ENCODE peak calls at places on chromosomes 12 and 14, in five cellular contexts. L is breast epithelium, M is AG04450, X is spleen, D is HFFc6. I is an unnamed sample.

GRCh38 chr14:34258318-34258717 is 203.7 kb downstream of the SPTSSA start:
- DNase-seq in M (no peak), D (no peak), L (no peak), X (no peak), I (no peak)

GRCh38 chr12:110102255-110102654 is 21.9 kb upstream of the IFT81 start:
- DNase-seq in M (no peak), X (no peak), L (no peak), D (peak; percentile 74), I (no peak)

GRCh38 chr12:13101854-13102375 is 1.6 kb downstream of the GSG1 start:
- DNase-seq in M (no peak), D (peak; percentile 69), X (no peak), L (peak; percentile 32), I (no peak)

GRCh38 chr14:95040723-95041476 is 116.4 kb downstream of the DICER1 start:
- DNase-seq in X (peak; percentile 32), D (no peak), M (no peak), L (no peak), I (no peak)

GRCh38 chr12:58288191-58288590 is 346.8 kb downstream of the ATP23 start:
- DNase-seq in X (no peak), M (peak; percentile 66), D (no peak), L (peak; percentile 18), I (no peak)

GRCh38 chr14:102317564-102318248 is 1.8 kb upstream of the ZNF839 start:
- DNase-seq in M (no peak), L (peak; percentile 52), X (peak; percentile 36), D (no peak), I (no peak)

GRCh38 chr12:78194448-78194847 is 363.8 kb downstream of the NAV3 start:
- DNase-seq in X (no peak), D (peak; percentile 88), M (peak; percentile 59), L (no peak), I (no peak)

GRCh38 chr12:4809449-4810218 is 89.4 kb downstream of the GALNT8 start:
- DNase-seq in X (no peak), D (no peak), M (no peak), L (no peak), I (no peak)

GRCh38 chr12:47967461-47968430 is 4.3 kb downstream of the TMEM106C start:
- DNase-seq in M (no peak), D (peak; percentile 58), L (no peak), X (no peak), I (no peak)

GRCh38 chr14:68583527-68584275 is 209.2 kb downstream of the ZFP36L1 start:
- DNase-seq in D (no peak), L (peak; percentile 66), X (no peak), M (no peak), I (no peak)

GRCh38 chr14:23406244-23406643 is 1.8 kb downstream of the MYH6 start:
- DNase-seq in M (no peak), D (no peak), X (no peak), L (no peak), I (no peak)

GRCh38 chr14:100271247-100271939 is 32.4 kb downstream of the YY1 start:
- DNase-seq in M (no peak), D (no peak), X (no peak), L (peak; percentile 33), I (no peak)

GRCh38 chr12:48104531-48104930 is 1.3 kb downstream of the SENP1 start:
- DNase-seq in D (no peak), L (no peak), M (no peak), X (no peak), I (no peak)

GRCh38 chr12:34391771-34392581 is 369.7 kb downstream of the ALG10 start:
- DNase-seq in L (no peak), D (no peak), X (peak; percentile 50), M (no peak), I (peak; percentile 48)

GRCh38 chr12:51973560-51973959 is 22.1 kb downstream of the ACVR1B start:
- DNase-seq in L (no peak), X (no peak), M (no peak), D (no peak), I (no peak)

GRCh38 chr12:127083028-127083949 is 1183.7 kb upstream of the TMEM132C start:
- DNase-seq in L (no peak), M (peak; percentile 30), D (peak; percentile 74), X (no peak), I (no peak)

GRCh38 chr14:28751467-28752058 is 15.0 kb upstream of the FOXG1 start:
- DNase-seq in L (no peak), M (no peak), D (peak; percentile 50), X (no peak), I (no peak)

GRCh38 chr12:129276408-129277042 is 423.2 kb downstream of the GLT1D1 start:
- DNase-seq in D (no peak), M (no peak), L (no peak), X (no peak), I (no peak)

GRCh38 chr12:81114241-81114640 is 36.4 kb downstream of the ACSS3 start:
- DNase-seq in M (no peak), D (no peak), X (no peak), L (no peak), I (no peak)

GRCh38 chr14:22168092-22168955 is 420.7 kb downstream of the DAD1 start:
- DNase-seq in D (no peak), M (no peak), X (no peak), L (no peak), I (no peak)

GRCh38 chr14:21476526-21476924 is 234 bp downstream of the RAB2B start:
- DNase-seq in D (peak; percentile 36), L (no peak), M (no peak), X (peak; percentile 95), I (peak; percentile 79)

GRCh38 chr14:100225169-100225568 is 13.8 kb upstream of the YY1 start:
- DNase-seq in D (no peak), M (no peak), X (no peak), L (no peak), I (no peak)

GRCh38 chr12:55955800-55956508 is 9.9 kb downstream of the PMEL start:
- DNase-seq in D (peak; percentile 77), M (no peak), L (no peak), X (no peak), I (no peak)

GRCh38 chr14:92495041-92495440 is 18.5 kb upstream of the RIN3 start:
- DNase-seq in M (no peak), D (peak; percentile 74), L (peak; percentile 13), X (peak; percentile 68), I (peak; percentile 4)

GRCh38 chr14:91258021-91258618 is 13.6 kb upstream of the GPR68 start:
- DNase-seq in L (no peak), D (no peak), M (no peak), X (no peak), I (no peak)

GRCh38 chr14:80395031-80395430 is 183.7 kb upstream of the DIO2 start:
- DNase-seq in D (no peak), M (no peak), L (no peak), X (no peak), I (no peak)

GRCh38 chr12:60684988-60685655 is 1089.3 kb downstream of the SLC16A7 start:
- DNase-seq in D (no peak), X (no peak), M (no peak), L (no peak), I (no peak)
- TF ChIP-seq CTCF in D (peak; percentile 69), X (no peak), M (no peak), L (no peak), I (no peak)

GRCh38 chr12:32106153-32106516 is 512 bp upstream of the BICD1 start:
- DNase-seq in X (no peak), M (no peak), L (no peak), D (no peak), I (no peak)

GRCh38 chr12:32104572-32105355 is 1.9 kb upstream of the BICD1 start:
- DNase-seq in M (no peak), L (no peak), X (no peak), D (no peak), I (no peak)

GRCh38 chr12:32108829-32109228 is 2.2 kb downstream of the BICD1 start:
- DNase-seq in M (no peak), L (no peak), D (no peak), X (no peak), I (no peak)

GRCh38 chr12:32107376-32108267 is 975 bp downstream of the BICD1 start:
- DNase-seq in X (no peak), L (peak; percentile 24), D (peak; percentile 71), M (no peak), I (no peak)

GRCh38 chr12:32106517-32107366 is at the start of gene BICD1:
- DNase-seq in L (peak; percentile 80), M (peak; percentile 74), X (peak; percentile 93), D (peak; percentile 86), I (peak; percentile 87)
- TF ChIP-seq CTCF in L (no peak), M (peak; percentile 12), X (peak; percentile 55), D (peak; percentile 70), I (peak; percentile 49)

DNA sequence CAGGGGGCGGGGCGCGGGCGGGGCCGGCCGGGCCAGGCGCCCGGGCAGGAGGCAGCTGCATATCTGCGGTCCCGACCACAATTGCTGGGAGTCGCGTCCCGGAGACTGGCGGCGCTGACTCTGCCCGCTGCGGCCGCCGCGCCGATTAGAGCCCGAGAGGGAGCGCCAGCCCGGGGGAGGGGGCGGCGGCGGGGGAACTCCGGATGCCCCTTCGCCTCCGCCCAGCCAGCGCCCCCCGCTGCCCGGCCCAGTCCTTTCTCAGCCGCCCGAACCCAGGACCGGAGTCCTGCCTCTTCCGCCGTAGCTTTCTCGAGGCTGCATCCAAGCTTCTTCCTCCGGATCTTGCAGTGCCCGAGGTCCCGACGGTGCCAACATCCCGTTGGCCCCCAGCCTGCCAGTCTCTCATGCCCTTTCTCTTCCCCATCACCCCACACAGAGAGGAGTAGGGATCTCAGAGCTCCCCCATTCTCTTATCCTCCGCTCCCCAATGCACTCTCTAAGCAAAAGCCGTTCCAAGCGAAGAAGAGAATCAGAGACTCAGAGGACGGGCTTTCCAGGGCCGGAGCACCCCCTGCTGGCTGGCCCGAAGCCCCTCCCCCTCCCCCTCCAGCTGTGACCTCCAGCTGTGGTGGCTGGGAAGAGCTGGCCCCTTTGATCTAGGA is 8.8 kb upstream of the SP7 start:
- DNase-seq in D (peak; percentile 37), M (peak; percentile 33), X (peak; percentile 91), L (peak; percentile 71), I (peak; percentile 76)
- TF ChIP-seq CTCF in D (peak; percentile 71), M (peak; percentile 88), X (peak; percentile 76), L (no peak), I (peak; percentile 70)

DNA sequence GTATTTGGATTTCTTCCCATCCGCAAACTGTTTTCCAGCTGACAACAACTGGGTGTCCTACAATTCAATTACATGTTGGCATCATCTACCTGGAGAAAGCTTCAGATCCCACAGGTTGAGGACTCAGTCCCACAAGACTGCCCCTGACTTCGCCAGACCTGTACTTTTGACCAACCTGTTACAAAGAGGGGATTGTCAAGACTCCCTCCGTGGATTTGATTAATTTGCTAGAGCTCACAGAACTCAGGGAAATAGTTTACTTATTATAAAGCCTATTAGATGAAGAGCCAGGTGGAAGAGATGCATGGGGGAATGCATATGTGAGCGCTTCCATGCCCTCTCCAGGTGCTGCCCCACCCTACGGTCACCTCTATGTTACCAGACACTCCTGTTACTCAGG is 14.6 kb downstream of the RESF1 start:
- DNase-seq in D (no peak), L (no peak), M (no peak), X (no peak), I (no peak)
- TF ChIP-seq CTCF in D (no peak), L (no peak), M (no peak), X (no peak), I (no peak)

GRCh38 chr14:105282098-105282725 is 18.6 kb downstream of the BRF1 start:
- DNase-seq in X (no peak), M (no peak), L (no peak), D (no peak), I (no peak)

GRCh38 chr14:105279642-105280361 is 21.0 kb downstream of the BRF1 start:
- DNase-seq in D (no peak), X (no peak), M (no peak), L (no peak), I (no peak)

GRCh38 chr14:105283028-105283427 is 17.8 kb downstream of the BRF1 start:
- DNase-seq in D (no peak), M (no peak), X (no peak), L (no peak), I (no peak)

GRCh38 chr14:105280525-105280924 is 20.3 kb downstream of the BRF1 start:
- DNase-seq in L (no peak), X (no peak), M (no peak), D (no peak), I (no peak)

GRCh38 chr14:105281354-105282097 is 19.3 kb downstream of the BRF1 start:
- DNase-seq in X (no peak), D (peak; percentile 50), L (no peak), M (peak; percentile 48), I (no peak)
- TF ChIP-seq CTCF in X (peak; percentile 42), D (peak; percentile 73), L (no peak), M (peak; percentile 86), I (peak; percentile 81)

I was measured in type B pancreatic cell.